ENCODE peak calls at places on chromosomes 2 and 18, in four cellular contexts. A is body of pancreas, J is ovary, L is esophagus squamous epithelium. Q is an unnamed sample.
A peak's percentile ranks its signal among the peaks of the same experiment; 100 is the strongest.

GRCh38 chr2:3483986-3484960 is 35.1 kb downstream of the ADI1 start:
- DNase-seq in L (no peak), A (no peak), J (no peak), Q (no peak)

GRCh38 chr2:42359304-42359749 is 1.7 kb downstream of the COX7A2L start:
- DNase-seq in J (no peak), L (no peak), A (no peak), Q (no peak)

GRCh38 chr18:52278191-52278590 is 61.8 kb upstream of the DCC start:
- DNase-seq in J (no peak), L (no peak), A (no peak), Q (no peak)

GRCh38 chr2:97740590-97741182 is 27.3 kb downstream of the ZAP70 start:
- DNase-seq in L (no peak), J (no peak), A (peak; percentile 55), Q (peak; percentile 22)

GRCh38 chr2:190344275-190344827 is 962 bp downstream of the INPP1 start:
- DNase-seq in J (peak; percentile 18), A (peak; percentile 60), L (no peak), Q (no peak)

GRCh38 chr18:35861367-35862114 is 110.9 kb upstream of the RMP24 start:
- DNase-seq in J (no peak), L (no peak), A (no peak), Q (no peak)

GRCh38 chr18:10010611-10011015 is 96.8 kb downstream of the VAPA start:
- DNase-seq in A (peak; percentile 72), L (no peak), J (peak; percentile 54), Q (no peak)

GRCh38 chr18:9814431-9814830 is 71.3 kb upstream of the TXNDC2 start:
- DNase-seq in A (no peak), L (no peak), J (no peak), Q (no peak)

GRCh38 chr2:121436918-121437317 is 93.8 kb upstream of the RNU4ATAC start:
- DNase-seq in L (no peak), A (no peak), J (no peak), Q (no peak)

GRCh38 chr18:5444269-5444668 is 99.5 kb downstream of the EPB41L3 start:
- DNase-seq in J (no peak), L (no peak), A (no peak), Q (no peak)

GRCh38 chr2:216478151-216478550 is 20.5 kb upstream of the RPL37A start:
- DNase-seq in L (no peak), J (no peak), A (peak; percentile 16), Q (no peak)

GRCh38 chr2:207467716-207468347 is 61.9 kb upstream of the CREB1 start:
- DNase-seq in J (no peak), L (no peak), A (no peak), Q (no peak)

GRCh38 chr2:188369365-188369764 is 77.7 kb downstream of the GULP1 start:
- DNase-seq in A (peak; percentile 31), J (no peak), L (no peak), Q (no peak)

GRCh38 chr2:1837458-1837857 is 93.1 kb upstream of the PXDN start:
- DNase-seq in J (no peak), L (no peak), A (no peak), Q (no peak)

GRCh38 chr2:189595412-189595811 is 14.8 kb upstream of the SLC40A1 start:
- DNase-seq in L (no peak), A (no peak), J (no peak), Q (no peak)

GRCh38 chr18:68275616-68276015 is 439.3 kb downstream of the TMX3 start:
- DNase-seq in L (no peak), J (no peak), A (no peak), Q (no peak)

GRCh38 chr2:31137211-31138036 is 816 bp downstream of the GALNT14 start:
- DNase-seq in J (no peak), A (no peak), L (no peak), Q (no peak)

GRCh38 chr2:204108301-204108700 is 171.7 kb downstream of the ICOS start:
- DNase-seq in J (no peak), L (no peak), A (no peak), Q (no peak)

GRCh38 chr2:229901819-229902218 is 20.0 kb downstream of the TRIP12 start:
- DNase-seq in A (no peak), J (no peak), L (no peak), Q (no peak)

GRCh38 chr2:222572761-222573174 is 83.1 kb downstream of the FARSB start:
- DNase-seq in J (no peak), L (no peak), A (peak; percentile 18), Q (no peak)

GRCh38 chr2:69830045-69830905 is 815 bp downstream of the GMCL1 start:
- DNase-seq in L (no peak), J (peak; percentile 25), A (peak; percentile 40), Q (peak; percentile 63)
- TF ChIP-seq CTCF in L (no peak), J (no peak), A (no peak), Q (no peak)

DNA sequence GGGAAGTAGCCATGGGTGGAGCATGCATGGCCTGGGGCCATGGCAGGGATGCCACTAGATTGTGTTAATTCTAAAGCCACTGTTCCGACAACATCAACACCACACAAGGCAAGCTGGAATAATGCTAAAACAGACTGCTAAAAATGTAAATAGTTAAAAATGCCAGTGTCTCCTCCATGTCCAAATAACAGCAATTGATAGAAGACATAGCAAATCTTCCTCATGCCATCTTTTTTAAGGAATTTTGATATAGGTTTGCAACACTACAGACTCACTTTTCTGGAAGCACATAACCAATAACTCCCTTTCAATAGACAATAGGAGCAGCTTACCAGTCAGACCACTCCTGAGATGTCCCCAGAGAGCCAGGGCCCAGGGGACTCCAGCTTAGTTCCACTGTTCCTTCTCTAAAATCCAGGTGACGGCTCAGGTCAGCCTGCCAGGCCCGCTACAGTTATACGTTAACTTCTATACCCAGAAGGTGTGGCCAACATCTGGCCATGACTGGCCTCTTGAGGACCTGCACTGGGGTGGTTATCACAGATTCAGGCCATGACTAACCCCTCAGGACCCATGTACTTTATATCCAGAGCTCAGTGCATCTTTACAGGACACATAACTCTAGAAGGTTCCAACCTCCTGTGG is 20.3 kb downstream of the TUBB6 start:
- DNase-seq in J (no peak), L (no peak), A (no peak), Q (no peak)
- H3K36me3 ChIP-seq in J (no peaks in the 10 kb centered on the region), L (peaks cover 9% of the 10 kb centered on the region), A (peaks cover 20% of the 10 kb centered on the region), Q (peaks cover 75% of the 10 kb centered on the region)

DNA sequence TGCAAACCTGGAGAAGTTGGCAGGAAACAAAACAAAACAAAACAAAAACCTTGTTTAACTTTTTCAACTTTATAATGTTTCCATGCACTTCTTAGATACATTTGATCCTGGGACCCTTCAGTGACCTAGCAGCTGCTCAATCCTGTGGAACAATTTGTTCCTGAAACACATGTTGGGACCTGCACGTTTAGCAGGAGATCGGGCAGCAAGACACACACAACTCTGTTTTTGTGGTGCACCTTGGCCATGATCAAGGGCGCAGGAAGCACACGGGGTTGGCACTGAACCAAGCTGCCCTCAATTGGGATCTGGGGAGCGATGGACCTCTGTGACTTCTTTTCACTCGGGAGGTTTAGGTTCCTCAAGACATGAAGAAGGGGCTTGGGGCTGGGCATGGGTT is 268.7 kb downstream of the LOXHD1 start:
- DNase-seq in L (no peak), A (no peak), J (no peak), Q (no peak)
- H3K4me1 ChIP-seq in L (peaks cover 23% of the 10 kb centered on the region), A (peaks cover 4% of the 10 kb centered on the region), J (peaks cover 7% of the 10 kb centered on the region), Q (peaks cover 18% of the 10 kb centered on the region)

GRCh38 chr2:96694279-96694678 is 45.6 kb downstream of the LMAN2L start:
- DNase-seq in J (no peak), L (no peak), A (no peak), Q (no peak)

GRCh38 chr2:96693286-96694200 is 46.3 kb downstream of the LMAN2L start:
- DNase-seq in J (no peak), A (no peak), L (no peak), Q (no peak)

GRCh38 chr2:96697476-96697875 is 42.4 kb downstream of the LMAN2L start:
- DNase-seq in L (no peak), A (no peak), J (no peak), Q (no peak)

GRCh38 chr2:96694816-96695455 is 44.9 kb downstream of the LMAN2L start:
- DNase-seq in A (no peak), L (no peak), J (no peak), Q (no peak)

DNA sequence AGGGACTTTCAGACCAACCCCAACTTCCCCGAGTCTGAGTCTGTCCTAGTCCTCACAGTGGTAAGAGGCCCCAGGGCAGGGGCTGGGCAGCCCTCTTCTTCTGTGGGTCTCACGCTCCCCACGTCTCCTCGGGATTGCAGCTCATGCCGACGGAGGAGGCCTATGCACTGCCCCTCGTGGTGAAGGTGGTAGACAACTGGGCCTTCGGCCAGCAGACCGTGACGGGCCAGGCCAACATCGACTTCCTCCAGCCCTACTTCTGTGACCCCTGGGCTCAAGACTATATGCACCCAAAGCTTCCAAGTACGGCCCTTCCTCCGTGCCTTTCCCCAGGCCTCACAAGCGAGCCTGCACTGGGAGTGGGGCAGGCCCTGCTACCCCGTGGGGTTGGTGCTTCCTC is 44.3 kb downstream of the LMAN2L start:
- DNase-seq in L (no peak), A (no peak), J (no peak), Q (peak; percentile 55)
- TF ChIP-seq CTCF in L (no peak), A (no peak), J (no peak), Q (no peak)

DNA sequence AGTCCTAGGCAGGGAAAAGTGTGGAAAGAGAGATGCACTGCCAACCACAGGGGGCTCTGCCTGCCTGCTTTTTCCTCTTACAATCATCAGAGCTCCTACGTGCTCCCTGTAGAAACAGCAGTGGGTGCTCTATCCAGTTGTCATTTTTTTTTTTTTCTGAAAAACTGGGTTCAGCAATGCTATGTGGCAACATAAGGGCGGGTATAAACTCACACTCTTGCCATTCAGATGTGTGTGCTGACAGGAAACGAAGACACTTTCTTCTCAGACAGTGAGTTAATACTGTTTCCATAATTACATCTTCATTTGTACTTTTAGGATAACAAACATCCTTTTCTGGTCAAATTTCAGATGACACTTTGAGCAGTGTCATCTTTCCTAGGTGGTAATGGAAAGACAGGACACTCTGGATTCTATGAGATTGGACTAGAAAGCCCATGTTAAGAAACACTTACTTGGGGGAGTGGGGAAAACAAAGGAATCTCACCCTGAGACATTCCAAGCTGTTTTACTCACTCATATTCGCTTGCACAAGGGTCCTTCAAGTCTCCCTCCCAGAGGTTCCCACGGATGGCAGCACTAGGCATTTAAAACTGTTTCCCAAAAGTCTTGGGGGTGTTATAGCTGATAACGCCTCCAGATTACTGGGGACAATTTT is 41.3 kb downstream of the CCDC93 start:
- DNase-seq in J (no peak), A (no peak), L (no peak), Q (no peak)
- H3K36me3 ChIP-seq in J (no peaks in the 10 kb centered on the region), A (peaks cover 18% of the 10 kb centered on the region), L (peaks cover 4% of the 10 kb centered on the region), Q (peaks cover 73% of the 10 kb centered on the region)

DNA sequence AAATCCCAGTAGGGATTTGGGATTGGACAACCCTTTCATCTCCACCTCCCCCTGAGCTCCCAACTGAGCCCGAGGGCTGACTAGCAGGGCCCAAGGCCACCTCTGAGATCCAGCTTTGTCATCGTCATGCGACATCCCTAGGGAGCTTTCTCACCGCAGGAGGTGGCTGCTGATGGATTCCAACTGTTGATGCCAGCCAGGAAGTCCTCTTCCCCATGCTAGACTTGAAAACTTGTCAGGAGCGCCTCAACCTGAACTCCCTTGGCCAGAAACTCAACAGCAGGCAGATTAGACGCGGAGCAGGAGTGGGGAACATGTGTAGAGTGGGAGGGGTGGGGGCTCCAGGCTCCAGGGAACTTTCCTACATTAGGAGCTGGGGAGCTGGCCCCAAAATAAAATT is 34.3 kb downstream of the EMILIN2 start:
- DNase-seq in A (no peak), J (no peak), L (no peak), Q (no peak)
- H3K4me1 ChIP-seq in A (no peaks in the 10 kb centered on the region), J (peaks cover 14% of the 10 kb centered on the region), L (no peaks in the 10 kb centered on the region), Q (no peaks in the 10 kb centered on the region)